ENCODE peak calls at places on chromosome 3, in four cellular contexts. One of them, this sample, is unnamed.

GRCh38 chr3:43766672-43767465 is 76.1 kb downstream of the ABHD5 start:
- DNase-seq in GM13976: no peak
- DNase-seq in tibial nerve: no peak
- DNase-seq in HFFc6: peak; percentile 90
- DNase-seq in this sample: peak; percentile 60

GRCh38 chr3:39025222-39025970 is 26.3 kb downstream of the SCN11A start:
- DNase-seq in GM13976: no peak
- DNase-seq in tibial nerve: no peak
- DNase-seq in HFFc6: no peak
- DNase-seq in this sample: no peak

GRCh38 chr3:171293142-171293782 is 166.9 kb downstream of the TNIK start:
- DNase-seq in GM13976: no peak
- DNase-seq in tibial nerve: no peak
- DNase-seq in HFFc6: no peak
- DNase-seq in this sample: no peak

GRCh38 chr3:22886394-22886793 is 316.7 kb upstream of the UBE2E2 start:
- DNase-seq in GM13976: no peak
- DNase-seq in tibial nerve: peak; percentile 38
- DNase-seq in HFFc6: no peak
- DNase-seq in this sample: no peak

GRCh38 chr3:45978348-45978747 is 17.3 kb downstream of the FYCO1 start:
- DNase-seq in GM13976: no peak
- DNase-seq in tibial nerve: no peak
- DNase-seq in HFFc6: no peak
- DNase-seq in this sample: no peak

GRCh38 chr3:158368271-158368670 is 202.7 kb upstream of the MLF1 start:
- DNase-seq in GM13976: no peak
- DNase-seq in tibial nerve: no peak
- DNase-seq in HFFc6: no peak
- DNase-seq in this sample: no peak

GRCh38 chr3:34793066-34793465 is 846.3 kb upstream of the ARPP21 start:
- DNase-seq in GM13976: no peak
- DNase-seq in tibial nerve: no peak
- DNase-seq in HFFc6: no peak
- DNase-seq in this sample: no peak

GRCh38 chr3:189908646-189909045 is 212.1 kb downstream of the P3H2 start:
- DNase-seq in GM13976: no peak
- DNase-seq in tibial nerve: no peak
- DNase-seq in HFFc6: peak; percentile 4
- DNase-seq in this sample: no peak

This sample was measured in GM04503.